ENCODE peak calls at places on chromosomes 11 and 22, in six cellular contexts. One of them, this sample, is unnamed.

GRCh38 chr11:128694618-128695481 is 978 bp downstream of the FLI1 start:
- DNase-seq in ovary: no peak
- DNase-seq in astrocyte of the spinal cord: peak; percentile 35
- DNase-seq in iPS-NIHi11: no peak
- DNase-seq in left ventricle myocardium superior: peak; percentile 58
- DNase-seq in EH: peak; percentile 43
- DNase-seq in this sample: peak; percentile 41

GRCh38 chr11:94924074-94925031 is 49.0 kb downstream of the CWC15 start:
- DNase-seq in ovary: no peak
- DNase-seq in astrocyte of the spinal cord: no peak
- DNase-seq in iPS-NIHi11: no peak
- DNase-seq in left ventricle myocardium superior: no peak
- DNase-seq in EH: peak; percentile 67
- DNase-seq in this sample: peak; percentile 20

GRCh38 chr11:97937501-97937900 is 1083.2 kb upstream of the CNTN5 start:
- DNase-seq in ovary: no peak
- DNase-seq in astrocyte of the spinal cord: peak; percentile 12
- DNase-seq in iPS-NIHi11: no peak
- DNase-seq in left ventricle myocardium superior: no peak
- DNase-seq in EH: peak; percentile 71
- DNase-seq in this sample: peak; percentile 10

GRCh38 chr11:92885600-92885999 is 83.9 kb upstream of the MTNR1B start:
- DNase-seq in ovary: no peak
- DNase-seq in astrocyte of the spinal cord: no peak
- DNase-seq in iPS-NIHi11: no peak
- DNase-seq in left ventricle myocardium superior: no peak
- DNase-seq in EH: no peak
- DNase-seq in this sample: no peak

GRCh38 chr11:12243511-12243910 is 133.1 kb downstream of the MICAL2 start:
- DNase-seq in ovary: no peak
- DNase-seq in astrocyte of the spinal cord: no peak
- DNase-seq in iPS-NIHi11: no peak
- DNase-seq in left ventricle myocardium superior: no peak
- DNase-seq in EH: no peak
- DNase-seq in this sample: no peak

GRCh38 chr11:3962406-3962840 is 107.0 kb downstream of the STIM1 start:
- DNase-seq in ovary: no peak
- DNase-seq in astrocyte of the spinal cord: peak; percentile 56
- DNase-seq in iPS-NIHi11: no peak
- DNase-seq in left ventricle myocardium superior: no peak
- DNase-seq in EH: no peak
- DNase-seq in this sample: no peak

GRCh38 chr22:38901111-38901641 is 29.2 kb upstream of the CBX6 start:
- DNase-seq in ovary: no peak
- DNase-seq in astrocyte of the spinal cord: no peak
- DNase-seq in iPS-NIHi11: no peak
- DNase-seq in left ventricle myocardium superior: no peak
- DNase-seq in EH: no peak
- DNase-seq in this sample: no peak

GRCh38 chr11:14644396-14645246 is 1.0 kb downstream of the PDE3B start:
- DNase-seq in ovary: peak; percentile 8
- DNase-seq in astrocyte of the spinal cord: peak; percentile 29
- DNase-seq in iPS-NIHi11: no peak
- DNase-seq in left ventricle myocardium superior: peak; percentile 60
- DNase-seq in EH: peak; percentile 9
- DNase-seq in this sample: no peak

GRCh38 chr11:64810891-64811272 is 531 bp upstream of the MEN1 start:
- DNase-seq in ovary: no peak
- DNase-seq in astrocyte of the spinal cord: no peak
- DNase-seq in iPS-NIHi11: no peak
- DNase-seq in left ventricle myocardium superior: peak; percentile 48
- DNase-seq in EH: no peak
- DNase-seq in this sample: no peak

GRCh38 chr11:73171762-73172161 is 29.6 kb upstream of the FCHSD2 start:
- DNase-seq in ovary: no peak
- DNase-seq in astrocyte of the spinal cord: no peak
- DNase-seq in iPS-NIHi11: no peak
- DNase-seq in left ventricle myocardium superior: no peak
- DNase-seq in EH: peak; percentile 55
- DNase-seq in this sample: peak; percentile 37

GRCh38 chr11:78203184-78203583 is 14.5 kb downstream of the USP35 start:
- DNase-seq in ovary: no peak
- DNase-seq in astrocyte of the spinal cord: no peak
- DNase-seq in iPS-NIHi11: no peak
- DNase-seq in left ventricle myocardium superior: no peak
- DNase-seq in EH: no peak
- DNase-seq in this sample: no peak

GRCh38 chr22:38657248-38657909 is 941 bp downstream of the CBY1 start:
- DNase-seq in ovary: no peak
- DNase-seq in astrocyte of the spinal cord: peak; percentile 12
- DNase-seq in iPS-NIHi11: no peak
- DNase-seq in left ventricle myocardium superior: no peak
- DNase-seq in EH: peak; percentile 33
- DNase-seq in this sample: peak; percentile 21

GRCh38 chr11:9752091-9752490 is 88.2 kb downstream of the SWAP70 start:
- DNase-seq in ovary: no peak
- DNase-seq in astrocyte of the spinal cord: peak; percentile 21
- DNase-seq in iPS-NIHi11: no peak
- DNase-seq in left ventricle myocardium superior: peak; percentile 76
- DNase-seq in EH: peak; percentile 43
- DNase-seq in this sample: peak; percentile 69

GRCh38 chr11:120272303-120272702 is 32.4 kb downstream of the POU2F3 start:
- DNase-seq in ovary: no peak
- DNase-seq in astrocyte of the spinal cord: peak; percentile 9
- DNase-seq in iPS-NIHi11: no peak
- DNase-seq in left ventricle myocardium superior: no peak
- DNase-seq in EH: peak; percentile 41
- DNase-seq in this sample: peak; percentile 70

GRCh38 chr22:18110194-18110943 is at the start of gene TUBA8:
- DNase-seq in ovary: peak; percentile 51
- DNase-seq in astrocyte of the spinal cord: peak; percentile 20
- DNase-seq in iPS-NIHi11: peak; percentile 83
- DNase-seq in left ventricle myocardium superior: peak; percentile 78
- DNase-seq in EH: peak; percentile 40
- DNase-seq in this sample: peak; percentile 17

GRCh38 chr11:84906995-84907394 is 720.1 kb downstream of the DLG2 start:
- DNase-seq in ovary: no peak
- DNase-seq in astrocyte of the spinal cord: peak; percentile 7
- DNase-seq in iPS-NIHi11: no peak
- DNase-seq in left ventricle myocardium superior: no peak
- DNase-seq in EH: no peak
- DNase-seq in this sample: peak; percentile 8

GRCh38 chr11:18192988-18193387 is 20.4 kb downstream of the MRGPRX4 start:
- DNase-seq in ovary: no peak
- DNase-seq in astrocyte of the spinal cord: no peak
- DNase-seq in iPS-NIHi11: peak; percentile 79
- DNase-seq in left ventricle myocardium superior: no peak
- DNase-seq in EH: no peak
- DNase-seq in this sample: no peak

GRCh38 chr22:45246060-45246985 is 5.6 kb upstream of the KIAA0930 start:
- DNase-seq in ovary: peak; percentile 33
- DNase-seq in astrocyte of the spinal cord: peak; percentile 92
- DNase-seq in iPS-NIHi11: no peak
- DNase-seq in left ventricle myocardium superior: no peak
- DNase-seq in EH: peak; percentile 97
- DNase-seq in this sample: peak; percentile 89

GRCh38 chr22:39946571-39947407 is 13.4 kb upstream of the TMA7B start:
- DNase-seq in ovary: no peak
- DNase-seq in astrocyte of the spinal cord: no peak
- DNase-seq in iPS-NIHi11: no peak
- DNase-seq in left ventricle myocardium superior: no peak
- DNase-seq in EH: no peak
- DNase-seq in this sample: no peak

GRCh38 chr22:48185071-48185470 is 1422.6 kb downstream of the TBC1D22A start:
- DNase-seq in ovary: no peak
- DNase-seq in astrocyte of the spinal cord: no peak
- DNase-seq in iPS-NIHi11: no peak
- DNase-seq in left ventricle myocardium superior: no peak
- DNase-seq in EH: no peak
- DNase-seq in this sample: no peak

GRCh38 chr11:122268601-122269130 is 152.7 kb upstream of the BLID start:
- DNase-seq in ovary: no peak
- DNase-seq in astrocyte of the spinal cord: no peak
- DNase-seq in iPS-NIHi11: no peak
- DNase-seq in left ventricle myocardium superior: no peak
- DNase-seq in EH: no peak
- DNase-seq in this sample: no peak

GRCh38 chr11:35593143-35593542 is 25.1 kb upstream of the FJX1 start:
- DNase-seq in ovary: no peak
- DNase-seq in astrocyte of the spinal cord: peak; percentile 90
- DNase-seq in iPS-NIHi11: peak; percentile 22
- DNase-seq in left ventricle myocardium superior: no peak
- DNase-seq in EH: peak; percentile 95
- DNase-seq in this sample: peak; percentile 86

GRCh38 chr11:83691387-83692088 is 405.4 kb upstream of the CCDC90B start:
- DNase-seq in ovary: no peak
- DNase-seq in astrocyte of the spinal cord: no peak
- DNase-seq in iPS-NIHi11: no peak
- DNase-seq in left ventricle myocardium superior: no peak
- DNase-seq in EH: peak; percentile 3
- DNase-seq in this sample: no peak

GRCh38 chr22:32574957-32575893 is 100.6 kb downstream of the FBXO7 start:
- DNase-seq in ovary: no peak
- DNase-seq in astrocyte of the spinal cord: no peak
- DNase-seq in iPS-NIHi11: no peak
- DNase-seq in left ventricle myocardium superior: no peak
- DNase-seq in EH: peak; percentile 64
- DNase-seq in this sample: peak; percentile 73

GRCh38 chr22:42270512-42271190 is at the start of gene TCF20:
- DNase-seq in ovary: peak; percentile 77
- DNase-seq in astrocyte of the spinal cord: peak; percentile 59
- DNase-seq in iPS-NIHi11: peak; percentile 95
- DNase-seq in left ventricle myocardium superior: peak; percentile 90
- DNase-seq in EH: peak; percentile 77
- DNase-seq in this sample: peak; percentile 70

GRCh38 chr11:110962907-110963306 is 250.7 kb upstream of the ARHGAP20 start:
- DNase-seq in ovary: no peak
- DNase-seq in astrocyte of the spinal cord: peak; percentile 12
- DNase-seq in iPS-NIHi11: no peak
- DNase-seq in left ventricle myocardium superior: no peak
- DNase-seq in EH: peak; percentile 65
- DNase-seq in this sample: peak; percentile 10

This sample was measured in RPMI7951.